ENCODE peak calls at places on chromosomes 6 and 20, in six cellular contexts. One of them, this sample, is unnamed.
A peak's percentile ranks its signal among the peaks of the same experiment; 100 is the strongest.

GRCh38 chr6:35776364-35777215 is at the start of gene CLPSL2:
- DNase-seq in fibroblast of villous mesenchyme: no peak
- DNase-seq in activated CD4-positive, alpha-beta T cell treated with anti-CD3 and anti-CD28 coated beads, Interleukin-2, amount 50 U/mL, for 48 hours: peak; percentile 15
- DNase-seq in GM04504: no peak
- DNase-seq in nucleus accumbens: no peak
- DNase-seq in HEK293T: peak; percentile 59
- DNase-seq in this sample: no peak

GRCh38 chr20:43533060-43533459 is 25.6 kb downstream of the L3MBTL1 start:
- DNase-seq in HEK293T: no peak
- DNase-seq in nucleus accumbens: no peak
- DNase-seq in GM04504: no peak
- DNase-seq in fibroblast of villous mesenchyme: no peak
- DNase-seq in activated CD4-positive, alpha-beta T cell treated with anti-CD3 and anti-CD28 coated beads, Interleukin-2, amount 50 U/mL, for 48 hours: no peak
- DNase-seq in this sample: no peak

GRCh38 chr6:90508753-90509152 is 78.1 kb downstream of the MAP3K7 start:
- DNase-seq in HEK293T: no peak
- DNase-seq in activated CD4-positive, alpha-beta T cell treated with anti-CD3 and anti-CD28 coated beads, Interleukin-2, amount 50 U/mL, for 48 hours: no peak
- DNase-seq in fibroblast of villous mesenchyme: no peak
- DNase-seq in GM04504: no peak
- DNase-seq in nucleus accumbens: no peak
- DNase-seq in this sample: no peak

GRCh38 chr20:25178563-25179438 is 16.7 kb upstream of the ENTPD6 start:
- DNase-seq in fibroblast of villous mesenchyme: peak; percentile 82
- DNase-seq in HEK293T: peak; percentile 55
- DNase-seq in nucleus accumbens: no peak
- DNase-seq in activated CD4-positive, alpha-beta T cell treated with anti-CD3 and anti-CD28 coated beads, Interleukin-2, amount 50 U/mL, for 48 hours: peak; percentile 9
- DNase-seq in GM04504: peak; percentile 64
- DNase-seq in this sample: no peak

GRCh38 chr6:131976545-131977061 is 25.4 kb upstream of the CCN2 start:
- DNase-seq in activated CD4-positive, alpha-beta T cell treated with anti-CD3 and anti-CD28 coated beads, Interleukin-2, amount 50 U/mL, for 48 hours: no peak
- DNase-seq in fibroblast of villous mesenchyme: no peak
- DNase-seq in GM04504: no peak
- DNase-seq in nucleus accumbens: no peak
- DNase-seq in HEK293T: no peak
- DNase-seq in this sample: no peak

GRCh38 chr20:11391591-11391990 is 526.1 kb upstream of the BTBD3 start:
- DNase-seq in GM04504: no peak
- DNase-seq in fibroblast of villous mesenchyme: peak; percentile 71
- DNase-seq in nucleus accumbens: no peak
- DNase-seq in activated CD4-positive, alpha-beta T cell treated with anti-CD3 and anti-CD28 coated beads, Interleukin-2, amount 50 U/mL, for 48 hours: no peak
- DNase-seq in HEK293T: no peak
- DNase-seq in this sample: no peak

GRCh38 chr6:2545351-2545750 is 205.4 kb downstream of the MYLK4 start:
- DNase-seq in activated CD4-positive, alpha-beta T cell treated with anti-CD3 and anti-CD28 coated beads, Interleukin-2, amount 50 U/mL, for 48 hours: no peak
- DNase-seq in HEK293T: no peak
- DNase-seq in GM04504: no peak
- DNase-seq in fibroblast of villous mesenchyme: no peak
- DNase-seq in nucleus accumbens: no peak
- DNase-seq in this sample: no peak

GRCh38 chr20:10651227-10651990 is 22.4 kb downstream of the JAG1 start:
- DNase-seq in activated CD4-positive, alpha-beta T cell treated with anti-CD3 and anti-CD28 coated beads, Interleukin-2, amount 50 U/mL, for 48 hours: no peak
- DNase-seq in GM04504: no peak
- DNase-seq in fibroblast of villous mesenchyme: peak; percentile 49
- DNase-seq in nucleus accumbens: no peak
- DNase-seq in HEK293T: no peak
- DNase-seq in this sample: no peak

GRCh38 chr20:59217794-59218193 is 54.2 kb downstream of the ZNF831 start:
- DNase-seq in fibroblast of villous mesenchyme: no peak
- DNase-seq in nucleus accumbens: no peak
- DNase-seq in HEK293T: no peak
- DNase-seq in activated CD4-positive, alpha-beta T cell treated with anti-CD3 and anti-CD28 coated beads, Interleukin-2, amount 50 U/mL, for 48 hours: no peak
- DNase-seq in GM04504: no peak
- DNase-seq in this sample: no peak

GRCh38 chr6:137805622-137806021 is 61.4 kb upstream of the TNFAIP3 start:
- DNase-seq in GM04504: no peak
- DNase-seq in nucleus accumbens: no peak
- DNase-seq in HEK293T: no peak
- DNase-seq in fibroblast of villous mesenchyme: peak; percentile 65
- DNase-seq in activated CD4-positive, alpha-beta T cell treated with anti-CD3 and anti-CD28 coated beads, Interleukin-2, amount 50 U/mL, for 48 hours: no peak
- DNase-seq in this sample: no peak

GRCh38 chr6:142942805-142943227 is 2.2 kb downstream of the HIVEP2 start:
- DNase-seq in HEK293T: peak; percentile 19
- DNase-seq in activated CD4-positive, alpha-beta T cell treated with anti-CD3 and anti-CD28 coated beads, Interleukin-2, amount 50 U/mL, for 48 hours: no peak
- DNase-seq in fibroblast of villous mesenchyme: peak; percentile 50
- DNase-seq in nucleus accumbens: no peak
- DNase-seq in GM04504: no peak
- DNase-seq in this sample: no peak

GRCh38 chr20:34302312-34302722 is 838 bp downstream of the AHCY start:
- DNase-seq in activated CD4-positive, alpha-beta T cell treated with anti-CD3 and anti-CD28 coated beads, Interleukin-2, amount 50 U/mL, for 48 hours: no peak
- DNase-seq in fibroblast of villous mesenchyme: peak; percentile 36
- DNase-seq in nucleus accumbens: no peak
- DNase-seq in HEK293T: peak; percentile 12
- DNase-seq in GM04504: peak; percentile 14
- DNase-seq in this sample: no peak

GRCh38 chr6:37913210-37913609 is 93.7 kb downstream of the ZFAND3 start:
- DNase-seq in nucleus accumbens: no peak
- DNase-seq in fibroblast of villous mesenchyme: peak; percentile 13
- DNase-seq in HEK293T: no peak
- DNase-seq in GM04504: no peak
- DNase-seq in activated CD4-positive, alpha-beta T cell treated with anti-CD3 and anti-CD28 coated beads, Interleukin-2, amount 50 U/mL, for 48 hours: no peak
- DNase-seq in this sample: no peak

GRCh38 chr6:144064831-144065668 is 30.3 kb downstream of the SF3B5 start:
- DNase-seq in activated CD4-positive, alpha-beta T cell treated with anti-CD3 and anti-CD28 coated beads, Interleukin-2, amount 50 U/mL, for 48 hours: peak; percentile 37
- DNase-seq in HEK293T: no peak
- DNase-seq in GM04504: no peak
- DNase-seq in fibroblast of villous mesenchyme: no peak
- DNase-seq in nucleus accumbens: no peak
- DNase-seq in this sample: no peak

GRCh38 chr6:52994789-52995078 is 350 bp downstream of the GSTA4 start:
- DNase-seq in activated CD4-positive, alpha-beta T cell treated with anti-CD3 and anti-CD28 coated beads, Interleukin-2, amount 50 U/mL, for 48 hours: peak; percentile 40
- DNase-seq in HEK293T: peak; percentile 33
- DNase-seq in GM04504: no peak
- DNase-seq in nucleus accumbens: peak; percentile 81
- DNase-seq in fibroblast of villous mesenchyme: no peak
- DNase-seq in this sample: no peak

GRCh38 chr6:154058963-154059680 is 20.1 kb downstream of the OPRM1 start:
- DNase-seq in activated CD4-positive, alpha-beta T cell treated with anti-CD3 and anti-CD28 coated beads, Interleukin-2, amount 50 U/mL, for 48 hours: no peak
- DNase-seq in fibroblast of villous mesenchyme: no peak
- DNase-seq in nucleus accumbens: no peak
- DNase-seq in GM04504: no peak
- DNase-seq in HEK293T: no peak
- DNase-seq in this sample: no peak

GRCh38 chr6:56495654-56496053 is 147.0 kb downstream of the DST start:
- DNase-seq in fibroblast of villous mesenchyme: no peak
- DNase-seq in nucleus accumbens: no peak
- DNase-seq in activated CD4-positive, alpha-beta T cell treated with anti-CD3 and anti-CD28 coated beads, Interleukin-2, amount 50 U/mL, for 48 hours: no peak
- DNase-seq in HEK293T: no peak
- DNase-seq in GM04504: no peak
- DNase-seq in this sample: no peak

GRCh38 chr6:90893385-90893784 is 306.5 kb upstream of the MAP3K7 start:
- DNase-seq in GM04504: no peak
- DNase-seq in fibroblast of villous mesenchyme: no peak
- DNase-seq in activated CD4-positive, alpha-beta T cell treated with anti-CD3 and anti-CD28 coated beads, Interleukin-2, amount 50 U/mL, for 48 hours: no peak
- DNase-seq in nucleus accumbens: no peak
- DNase-seq in HEK293T: no peak
- DNase-seq in this sample: no peak

GRCh38 chr6:145278163-145278807 is 457.0 kb downstream of the EPM2A start:
- DNase-seq in nucleus accumbens: no peak
- DNase-seq in fibroblast of villous mesenchyme: peak; percentile 3
- DNase-seq in HEK293T: no peak
- DNase-seq in activated CD4-positive, alpha-beta T cell treated with anti-CD3 and anti-CD28 coated beads, Interleukin-2, amount 50 U/mL, for 48 hours: no peak
- DNase-seq in GM04504: peak; percentile 17
- DNase-seq in this sample: no peak

GRCh38 chr6:132741281-132741680 is 16.4 kb downstream of the VNN2 start:
- DNase-seq in fibroblast of villous mesenchyme: no peak
- DNase-seq in GM04504: no peak
- DNase-seq in activated CD4-positive, alpha-beta T cell treated with anti-CD3 and anti-CD28 coated beads, Interleukin-2, amount 50 U/mL, for 48 hours: no peak
- DNase-seq in HEK293T: no peak
- DNase-seq in nucleus accumbens: no peak
- DNase-seq in this sample: no peak

GRCh38 chr6:168363811-168364792 is 44.5 kb upstream of the DACT2 start:
- DNase-seq in nucleus accumbens: no peak
- DNase-seq in HEK293T: no peak
- DNase-seq in GM04504: no peak
- DNase-seq in fibroblast of villous mesenchyme: no peak
- DNase-seq in activated CD4-positive, alpha-beta T cell treated with anti-CD3 and anti-CD28 coated beads, Interleukin-2, amount 50 U/mL, for 48 hours: no peak
- DNase-seq in this sample: no peak

GRCh38 chr6:17908831-17909230 is 78.6 kb downstream of the KIF13A start:
- DNase-seq in HEK293T: no peak
- DNase-seq in fibroblast of villous mesenchyme: no peak
- DNase-seq in GM04504: no peak
- DNase-seq in activated CD4-positive, alpha-beta T cell treated with anti-CD3 and anti-CD28 coated beads, Interleukin-2, amount 50 U/mL, for 48 hours: no peak
- DNase-seq in nucleus accumbens: no peak
- DNase-seq in this sample: no peak

GRCh38 chr6:166928644-166929515 is 27.5 kb downstream of the RNASET2 start:
- DNase-seq in HEK293T: no peak
- DNase-seq in activated CD4-positive, alpha-beta T cell treated with anti-CD3 and anti-CD28 coated beads, Interleukin-2, amount 50 U/mL, for 48 hours: no peak
- DNase-seq in nucleus accumbens: no peak
- DNase-seq in GM04504: no peak
- DNase-seq in fibroblast of villous mesenchyme: no peak
- DNase-seq in this sample: no peak

GRCh38 chr6:113873043-113873667 is 16.0 kb downstream of the MARCKS start:
- DNase-seq in nucleus accumbens: no peak
- DNase-seq in HEK293T: no peak
- DNase-seq in fibroblast of villous mesenchyme: no peak
- DNase-seq in GM04504: no peak
- DNase-seq in activated CD4-positive, alpha-beta T cell treated with anti-CD3 and anti-CD28 coated beads, Interleukin-2, amount 50 U/mL, for 48 hours: no peak
- DNase-seq in this sample: no peak

GRCh38 chr6:146602526-146602925 is 3.8 kb downstream of the ADGB start:
- DNase-seq in activated CD4-positive, alpha-beta T cell treated with anti-CD3 and anti-CD28 coated beads, Interleukin-2, amount 50 U/mL, for 48 hours: no peak
- DNase-seq in GM04504: no peak
- DNase-seq in nucleus accumbens: no peak
- DNase-seq in HEK293T: no peak
- DNase-seq in fibroblast of villous mesenchyme: no peak
- DNase-seq in this sample: no peak

GRCh38 chr20:20160513-20160912 is 108.2 kb downstream of the CFAP61 start:
- DNase-seq in nucleus accumbens: no peak
- DNase-seq in fibroblast of villous mesenchyme: no peak
- DNase-seq in activated CD4-positive, alpha-beta T cell treated with anti-CD3 and anti-CD28 coated beads, Interleukin-2, amount 50 U/mL, for 48 hours: no peak
- DNase-seq in HEK293T: no peak
- DNase-seq in GM04504: no peak
- DNase-seq in this sample: no peak

GRCh38 chr6:69865126-69865525 is 1.2 kb upstream of the COL19A1 start:
- DNase-seq in activated CD4-positive, alpha-beta T cell treated with anti-CD3 and anti-CD28 coated beads, Interleukin-2, amount 50 U/mL, for 48 hours: no peak
- DNase-seq in fibroblast of villous mesenchyme: peak; percentile 25
- DNase-seq in HEK293T: no peak
- DNase-seq in nucleus accumbens: no peak
- DNase-seq in GM04504: peak; percentile 18
- DNase-seq in this sample: no peak

GRCh38 chr6:148533309-148534107 is 190.9 kb downstream of the SASH1 start:
- DNase-seq in fibroblast of villous mesenchyme: no peak
- DNase-seq in GM04504: no peak
- DNase-seq in activated CD4-positive, alpha-beta T cell treated with anti-CD3 and anti-CD28 coated beads, Interleukin-2, amount 50 U/mL, for 48 hours: no peak
- DNase-seq in HEK293T: no peak
- DNase-seq in nucleus accumbens: no peak
- DNase-seq in this sample: no peak

GRCh38 chr20:29740951-29741593 is 1516.4 kb upstream of the DEFB115 start:
- DNase-seq in activated CD4-positive, alpha-beta T cell treated with anti-CD3 and anti-CD28 coated beads, Interleukin-2, amount 50 U/mL, for 48 hours: no peak
- DNase-seq in fibroblast of villous mesenchyme: no peak
- DNase-seq in GM04504: no peak
- DNase-seq in HEK293T: no peak
- DNase-seq in nucleus accumbens: no peak
- DNase-seq in this sample: no peak

GRCh38 chr6:36071281-36071680 is 43.7 kb downstream of the MAPK14 start:
- DNase-seq in HEK293T: no peak
- DNase-seq in activated CD4-positive, alpha-beta T cell treated with anti-CD3 and anti-CD28 coated beads, Interleukin-2, amount 50 U/mL, for 48 hours: no peak
- DNase-seq in fibroblast of villous mesenchyme: no peak
- DNase-seq in GM04504: no peak
- DNase-seq in nucleus accumbens: no peak
- DNase-seq in this sample: no peak

GRCh38 chr20:12955611-12956010 is 53.2 kb upstream of the SPTLC3 start:
- DNase-seq in fibroblast of villous mesenchyme: no peak
- DNase-seq in GM04504: no peak
- DNase-seq in HEK293T: no peak
- DNase-seq in nucleus accumbens: no peak
- DNase-seq in activated CD4-positive, alpha-beta T cell treated with anti-CD3 and anti-CD28 coated beads, Interleukin-2, amount 50 U/mL, for 48 hours: no peak
- DNase-seq in this sample: no peak

GRCh38 chr6:16473908-16474791 is 235.8 kb downstream of the GMPR start:
- DNase-seq in HEK293T: no peak
- DNase-seq in fibroblast of villous mesenchyme: no peak
- DNase-seq in GM04504: no peak
- DNase-seq in activated CD4-positive, alpha-beta T cell treated with anti-CD3 and anti-CD28 coated beads, Interleukin-2, amount 50 U/mL, for 48 hours: no peak
- DNase-seq in nucleus accumbens: no peak
- DNase-seq in this sample: no peak

GRCh38 chr6:5036309-5036708 is 32.5 kb upstream of the RPP40 start:
- DNase-seq in activated CD4-positive, alpha-beta T cell treated with anti-CD3 and anti-CD28 coated beads, Interleukin-2, amount 50 U/mL, for 48 hours: no peak
- DNase-seq in fibroblast of villous mesenchyme: peak; percentile 31
- DNase-seq in GM04504: no peak
- DNase-seq in HEK293T: no peak
- DNase-seq in nucleus accumbens: no peak
- DNase-seq in this sample: no peak

GRCh38 chr20:63103402-63104311 is 96.9 kb upstream of the BHLHE23 start:
- DNase-seq in HEK293T: no peak
- DNase-seq in fibroblast of villous mesenchyme: no peak
- DNase-seq in nucleus accumbens: no peak
- DNase-seq in activated CD4-positive, alpha-beta T cell treated with anti-CD3 and anti-CD28 coated beads, Interleukin-2, amount 50 U/mL, for 48 hours: no peak
- DNase-seq in GM04504: no peak
- DNase-seq in this sample: no peak

GRCh38 chr20:32017711-32018251 is 7.5 kb downstream of the CCM2L start:
- DNase-seq in GM04504: no peak
- DNase-seq in activated CD4-positive, alpha-beta T cell treated with anti-CD3 and anti-CD28 coated beads, Interleukin-2, amount 50 U/mL, for 48 hours: peak; percentile 26
- DNase-seq in HEK293T: peak; percentile 56
- DNase-seq in fibroblast of villous mesenchyme: no peak
- DNase-seq in nucleus accumbens: no peak
- DNase-seq in this sample: no peak

GRCh38 chr6:150377211-150377781 is 8.5 kb downstream of the IYD start:
- DNase-seq in activated CD4-positive, alpha-beta T cell treated with anti-CD3 and anti-CD28 coated beads, Interleukin-2, amount 50 U/mL, for 48 hours: no peak
- DNase-seq in HEK293T: no peak
- DNase-seq in nucleus accumbens: no peak
- DNase-seq in fibroblast of villous mesenchyme: no peak
- DNase-seq in GM04504: no peak
- DNase-seq in this sample: peak; percentile 9

GRCh38 chr6:46175976-46176375 is 5.2 kb upstream of the ENPP5 start:
- DNase-seq in HEK293T: no peak
- DNase-seq in nucleus accumbens: no peak
- DNase-seq in activated CD4-positive, alpha-beta T cell treated with anti-CD3 and anti-CD28 coated beads, Interleukin-2, amount 50 U/mL, for 48 hours: no peak
- DNase-seq in GM04504: no peak
- DNase-seq in fibroblast of villous mesenchyme: no peak
- DNase-seq in this sample: no peak

GRCh38 chr6:36718560-36718959 is 20.9 kb downstream of the RAB44 start:
- DNase-seq in fibroblast of villous mesenchyme: no peak
- DNase-seq in HEK293T: no peak
- DNase-seq in activated CD4-positive, alpha-beta T cell treated with anti-CD3 and anti-CD28 coated beads, Interleukin-2, amount 50 U/mL, for 48 hours: no peak
- DNase-seq in nucleus accumbens: no peak
- DNase-seq in GM04504: no peak
- DNase-seq in this sample: no peak

This sample was measured in head of caudate nucleus.